ENCODE peak calls at places on chromosomes 7 and 10, in five cellular contexts. X is mammary epithelial cell, Y is HFF-Myc, O is hepatocyte, Z is Panc1. R is an unnamed sample.

GRCh38 chr7:65981965-65982792 is at the start of gene GUSB:
- DNase-seq in X (peak), Y (peak), O (peak), Z (peak), R (peak)

GRCh38 chr10:122190553-122190952 is 80.5 kb upstream of the BTBD16 start:
- DNase-seq in X (no peak), Y (peak), O (no peak), Z (no peak), R (no peak)

GRCh38 chr10:71957546-71958275 is 6.5 kb upstream of the CHST3 start:
- DNase-seq in X (no peak), Y (no peak), O (no peak), Z (no peak), R (no peak)

GRCh38 chr10:44249490-44249889 is 135.4 kb downstream of the CXCL12 start:
- DNase-seq in X (no peak), Y (no peak), O (no peak), Z (no peak), R (no peak)

GRCh38 chr7:110322796-110323195 is 768.1 kb upstream of the LRRN3 start:
- DNase-seq in X (no peak), Y (no peak), O (no peak), Z (no peak), R (no peak)

GRCh38 chr7:159158888-159159405 is 14.3 kb upstream of the VIPR2 start:
- DNase-seq in X (no peak), Y (no peak), O (no peak), Z (no peak), R (no peak)

GRCh38 chr10:94115725-94116124 is 122.0 kb downstream of the PLCE1 start:
- DNase-seq in X (peak), Y (no peak), O (no peak), Z (peak), R (no peak)

GRCh38 chr10:62814901-62815372 is 1.2 kb downstream of the EGR2 start:
- DNase-seq in X (no peak), Y (no peak), O (peak), Z (no peak), R (no peak)

GRCh38 chr10:6114299-6114698 is 25.5 kb downstream of the RBM17 start:
- DNase-seq in X (no peak), Y (no peak), O (no peak), Z (no peak), R (no peak)

GRCh38 chr10:83562381-83562780 is 576.9 kb upstream of the GHITM start:
- DNase-seq in X (no peak), Y (no peak), O (no peak), Z (no peak), R (no peak)

GRCh38 chr7:72334066-72334465 is 78.1 kb downstream of the CALN1 start:
- DNase-seq in X (no peak), Y (no peak), O (no peak), Z (no peak), R (no peak)
- TF ChIP-seq CTCF in X (no peak), Y (no peak), O (no peak), Z (peak), R (no peak)

GRCh38 chr10:29630205-29631048 is 4.3 kb downstream of the SVIL start:
- DNase-seq in X (peak), Y (no peak), O (no peak), Z (no peak), R (no peak)
- H3K4me3 ChIP-seq in X (no peak), Y (no peak), O (no peak), Z (no peak), R (no peak)

GRCh38 chr10:101287922-101288638 is 58.8 kb upstream of the LBX1 start:
- DNase-seq in X (no peak), Y (no peak), O (no peak), Z (no peak), R (no peak)
- TF ChIP-seq CTCF in X (peak), Y (peak), O (peak), Z (no peak), R (peak)

GRCh38 chr10:24465899-24466615 is 257.1 kb downstream of the KIAA1217 start:
- DNase-seq in X (peak), Y (peak), O (peak), Z (peak), R (peak)
- H3K4me3 ChIP-seq in X (peak), Y (peak), O (no peak), Z (peak), R (peak)

DNA sequence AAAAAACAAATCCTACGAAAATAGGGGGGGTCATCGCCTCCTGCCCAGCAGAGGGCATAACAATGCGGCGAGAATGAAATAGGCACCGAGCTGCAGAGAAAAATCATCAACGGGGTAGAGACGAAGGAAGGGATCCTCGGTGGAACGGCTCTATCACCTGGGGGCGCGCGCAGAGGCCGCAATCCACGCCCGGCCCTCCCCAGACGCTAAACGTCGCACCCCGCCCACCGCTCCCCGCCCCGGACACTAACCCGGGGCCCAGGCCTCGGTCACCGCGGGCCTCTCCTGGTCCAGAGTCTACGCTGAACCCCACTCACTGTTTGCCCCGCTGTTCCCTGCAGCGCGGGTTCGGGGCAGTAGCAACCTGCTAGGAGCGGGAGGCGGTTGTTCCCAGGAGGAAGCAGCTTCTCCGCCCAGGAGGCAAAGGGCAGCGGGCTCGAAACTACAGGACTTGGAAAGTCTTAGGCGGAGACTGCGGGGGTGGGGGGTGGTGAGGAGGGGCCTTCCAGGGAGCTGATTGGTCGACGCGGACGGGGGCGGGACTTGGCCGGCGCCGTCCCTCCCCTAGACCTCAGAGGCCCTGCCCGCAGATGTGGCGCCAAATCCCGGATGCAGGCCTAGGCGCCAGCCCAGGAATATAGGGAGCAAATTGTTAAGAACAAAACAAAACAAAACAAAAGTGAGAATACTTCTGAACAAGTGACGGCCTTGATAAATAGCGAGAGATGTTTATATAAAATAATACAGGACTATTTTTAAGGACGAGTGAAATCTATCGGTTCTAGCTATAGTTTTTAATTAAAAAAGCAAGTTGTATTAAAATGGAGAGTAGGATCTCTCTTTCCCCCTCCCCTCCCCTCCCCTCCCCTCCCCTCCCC is at the start of gene TCAF1:
- DNase-seq in X (peak), Y (peak), O (peak), Z (peak), R (peak)
- TF ChIP-seq CTCF in X (peak), Y (peak), O (peak), Z (peak), R (peak)

GRCh38 chr10:20971901-20972300 is 74.8 kb upstream of the NEBL start:
- DNase-seq in X (no peak), Y (no peak), O (no peak), Z (no peak), R (no peak)
- H3K4me3 ChIP-seq in X (no peak), Y (no peak), O (no peak), Z (no peak), R (no peak)

DNA sequence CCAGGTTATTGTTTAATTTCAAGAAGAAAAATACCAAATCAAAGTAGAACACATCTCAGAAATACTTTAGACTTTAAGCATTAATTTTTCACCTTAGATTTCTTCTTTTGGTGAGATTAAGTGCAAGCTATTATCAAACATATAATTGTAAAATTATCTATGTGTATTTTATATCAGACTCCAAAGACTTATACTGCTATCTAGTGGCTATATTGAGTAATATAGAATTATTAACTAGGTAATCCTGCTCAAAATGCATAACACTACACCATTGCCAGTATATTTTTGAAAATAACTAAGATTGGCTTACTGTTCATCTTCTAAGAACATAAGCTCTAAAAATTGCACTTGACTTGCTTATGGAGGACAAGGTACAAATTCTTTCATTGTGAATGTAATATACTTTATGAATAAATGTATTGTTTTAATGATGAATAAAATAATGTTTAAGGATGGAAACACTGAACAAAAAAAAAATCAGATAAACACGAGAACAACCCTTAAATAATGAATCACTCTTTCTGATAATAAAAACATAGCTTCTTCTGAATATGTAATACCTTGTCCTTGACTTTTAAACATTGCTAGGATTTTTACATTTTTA is 86.7 kb upstream of the GNAI1 start:
- DNase-seq in X (no peak), Y (no peak), O (no peak), Z (no peak), R (no peak)
- TF ChIP-seq CTCF in X (peak), Y (no peak), O (peak), Z (peak), R (no peak)

GRCh38 chr7:56097700-56098099 is 4.9 kb upstream of the PHKG1 start:
- DNase-seq in X (peak), Y (peak), O (no peak), Z (no peak), R (peak)

GRCh38 chr7:56091591-56091990 is 1.2 kb downstream of the PHKG1 start:
- DNase-seq in X (no peak), Y (no peak), O (no peak), Z (no peak), R (no peak)

GRCh38 chr7:56087445-56087844 is 5.3 kb downstream of the PHKG1 start:
- DNase-seq in X (no peak), Y (no peak), O (no peak), Z (no peak), R (no peak)

DNA sequence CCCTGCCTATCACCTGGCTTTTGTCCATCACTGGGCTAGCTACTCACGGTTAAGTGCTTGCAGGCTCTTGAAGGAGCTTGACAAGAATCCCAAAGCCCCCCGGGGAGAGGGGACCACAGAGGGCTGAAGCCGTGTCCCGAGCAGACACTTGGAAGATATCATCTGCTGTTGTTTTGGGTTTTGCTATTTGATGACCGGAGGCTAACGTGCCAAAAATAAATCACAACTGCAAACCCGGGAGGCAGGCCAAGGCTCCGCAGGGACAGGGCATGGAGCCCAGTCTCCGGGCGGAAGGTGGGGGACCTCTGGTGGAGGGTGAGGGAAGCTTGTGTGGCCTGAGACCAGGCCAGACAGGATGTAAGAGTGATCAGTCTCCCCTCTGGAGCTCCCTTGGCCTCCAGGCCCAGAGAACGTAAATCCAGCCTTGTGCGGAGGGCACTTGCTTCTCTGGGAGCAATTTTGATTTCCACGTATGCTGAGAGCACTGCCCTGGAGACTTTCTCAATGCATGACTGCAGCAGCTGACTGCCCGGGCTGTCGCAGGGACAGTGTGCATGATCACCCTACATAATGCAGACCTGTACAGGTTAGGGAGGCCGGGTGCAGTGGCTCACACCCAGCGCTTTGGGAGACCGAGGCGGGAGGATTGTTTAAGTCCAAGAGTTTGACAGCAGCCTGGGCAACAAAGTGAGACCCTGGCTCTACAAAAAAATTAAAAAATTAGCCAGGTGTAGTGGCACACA is at the start of gene PHKG1:
- DNase-seq in X (peak), Y (peak), O (no peak), Z (no peak), R (peak)
- H3K4me3 ChIP-seq in X (no peak), Y (no peak), O (no peak), Z (no peak), R (no peak)

GRCh38 chr7:44212581-44213184 is 11.9 kb downstream of the YKT6 start:
- DNase-seq in X (no peak), Y (no peak), O (no peak), Z (no peak), R (no peak)

GRCh38 chr7:44215531-44215930 is 14.8 kb downstream of the YKT6 start:
- DNase-seq in X (no peak), Y (no peak), O (no peak), Z (no peak), R (no peak)

GRCh38 chr7:44213206-44213871 is 12.6 kb downstream of the YKT6 start:
- DNase-seq in X (no peak), Y (no peak), O (no peak), Z (no peak), R (no peak)

GRCh38 chr7:44216019-44216418 is 15.2 kb downstream of the YKT6 start:
- DNase-seq in X (no peak), Y (no peak), O (no peak), Z (no peak), R (no peak)

GRCh38 chr7:44213872-44214595 is 13.3 kb downstream of the YKT6 start:
- DNase-seq in X (peak), Y (peak), O (peak), Z (no peak), R (peak)
- TF ChIP-seq CTCF in X (peak), Y (peak), O (peak), Z (peak), R (peak)

GRCh38 chr10:48672596-48673255 is 11.9 kb upstream of the WDFY4 start:
- DNase-seq in X (no peak), Y (no peak), O (peak), Z (no peak), R (no peak)

GRCh38 chr10:48667960-48668541 is 16.6 kb upstream of the WDFY4 start:
- DNase-seq in X (no peak), Y (no peak), O (no peak), Z (no peak), R (no peak)

GRCh38 chr10:48670978-48671913 is 13.4 kb upstream of the WDFY4 start:
- DNase-seq in X (no peak), Y (no peak), O (no peak), Z (no peak), R (no peak)

GRCh38 chr10:48677625-48678024 is 7.0 kb upstream of the WDFY4 start:
- DNase-seq in X (no peak), Y (no peak), O (no peak), Z (no peak), R (no peak)

DNA sequence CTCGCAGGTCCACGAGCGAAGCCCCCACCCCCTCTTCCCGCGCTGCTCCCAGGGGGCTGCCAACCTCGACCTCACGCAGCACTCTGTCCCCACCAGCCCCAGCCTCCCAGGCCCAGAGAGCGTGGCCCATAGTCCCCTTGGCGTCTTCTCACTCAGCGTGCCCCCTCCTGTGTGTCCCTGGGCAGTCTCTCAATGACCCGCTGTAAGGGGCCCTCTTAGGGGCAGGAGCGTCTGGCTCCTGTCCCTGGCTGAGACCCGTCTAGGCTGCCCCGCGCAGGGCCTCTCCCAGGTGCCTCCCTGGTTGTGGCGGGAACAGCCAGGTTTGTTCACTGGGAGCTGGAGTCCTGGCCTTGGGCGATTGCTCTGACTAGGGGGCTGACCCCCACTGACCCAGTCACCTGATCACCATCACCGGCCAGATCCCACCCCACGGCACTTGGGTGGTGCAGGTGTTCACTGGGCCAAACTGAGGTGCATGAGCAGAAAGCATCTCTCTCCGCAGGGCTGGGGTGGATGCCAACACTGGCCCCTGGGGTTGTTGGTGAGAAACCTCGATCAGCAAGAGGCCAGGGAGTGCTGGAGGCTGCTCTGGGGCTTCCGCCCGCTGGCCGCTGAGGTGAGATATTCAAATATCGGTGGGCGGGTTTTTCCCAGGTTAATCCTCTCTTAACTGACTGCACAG is 12.6 kb upstream of the WDFY4 start:
- DNase-seq in X (no peak), Y (no peak), O (no peak), Z (no peak), R (no peak)
- H3K4me3 ChIP-seq in X (no peak), Y (no peak), O (no peak), Z (no peak), R (no peak)